ENCODE peak calls at places on chromosome 7, in five cellular contexts. C is A673; B is GM23338; Z is CD8-positive, alpha-beta memory T cell; T is tibial nerve. O is an unnamed sample.

GRCh38 chr7:112521942-112522341 is 41.2 kb downstream of the LSMEM1 start:
- DNase-seq in C (no peak), B (no peak), Z (no peak), T (no peak), O (no peak)

GRCh38 chr7:121798896-121799295 is 74.1 kb upstream of the PTPRZ1 start:
- DNase-seq in C (peak; percentile 85), B (peak; percentile 87), Z (no peak), T (no peak), O (no peak)

GRCh38 chr7:93949468-93949867 is 27.9 kb downstream of the GNG11 start:
- DNase-seq in C (peak; percentile 12), B (no peak), Z (no peak), T (no peak), O (no peak)

GRCh38 chr7:27586825-27587224 is 75.9 kb downstream of the HIBADH start:
- DNase-seq in C (peak; percentile 6), B (no peak), Z (no peak), T (no peak), O (no peak)

GRCh38 chr7:47737606-47738005 is 155.7 kb upstream of the TNS3 start:
- DNase-seq in C (no peak), B (no peak), Z (no peak), T (no peak), O (no peak)

GRCh38 chr7:146115665-146116451 is 743 bp upstream of the CNTNAP2 start:
- DNase-seq in C (peak; percentile 77), B (peak; percentile 93), Z (no peak), T (no peak), O (no peak)

GRCh38 chr7:130960208-130960988 is 226.4 kb upstream of the KLF14 start:
- DNase-seq in C (peak; percentile 71), B (no peak), Z (peak; percentile 59), T (no peak), O (no peak)

GRCh38 chr7:149637911-149638565 is 135.3 kb downstream of the ZNF467 start:
- DNase-seq in C (no peak), B (no peak), Z (no peak), T (no peak), O (no peak)

GRCh38 chr7:154953006-154953684 is 49.8 kb downstream of the PAXIP1 start:
- DNase-seq in C (peak; percentile 60), B (peak; percentile 93), Z (peak; percentile 60), T (peak; percentile 45), O (peak; percentile 43)

GRCh38 chr7:47826754-47827153 is 121.5 kb downstream of the PKD1L1 start:
- DNase-seq in C (no peak), B (no peak), Z (no peak), T (no peak), O (no peak)

DNA sequence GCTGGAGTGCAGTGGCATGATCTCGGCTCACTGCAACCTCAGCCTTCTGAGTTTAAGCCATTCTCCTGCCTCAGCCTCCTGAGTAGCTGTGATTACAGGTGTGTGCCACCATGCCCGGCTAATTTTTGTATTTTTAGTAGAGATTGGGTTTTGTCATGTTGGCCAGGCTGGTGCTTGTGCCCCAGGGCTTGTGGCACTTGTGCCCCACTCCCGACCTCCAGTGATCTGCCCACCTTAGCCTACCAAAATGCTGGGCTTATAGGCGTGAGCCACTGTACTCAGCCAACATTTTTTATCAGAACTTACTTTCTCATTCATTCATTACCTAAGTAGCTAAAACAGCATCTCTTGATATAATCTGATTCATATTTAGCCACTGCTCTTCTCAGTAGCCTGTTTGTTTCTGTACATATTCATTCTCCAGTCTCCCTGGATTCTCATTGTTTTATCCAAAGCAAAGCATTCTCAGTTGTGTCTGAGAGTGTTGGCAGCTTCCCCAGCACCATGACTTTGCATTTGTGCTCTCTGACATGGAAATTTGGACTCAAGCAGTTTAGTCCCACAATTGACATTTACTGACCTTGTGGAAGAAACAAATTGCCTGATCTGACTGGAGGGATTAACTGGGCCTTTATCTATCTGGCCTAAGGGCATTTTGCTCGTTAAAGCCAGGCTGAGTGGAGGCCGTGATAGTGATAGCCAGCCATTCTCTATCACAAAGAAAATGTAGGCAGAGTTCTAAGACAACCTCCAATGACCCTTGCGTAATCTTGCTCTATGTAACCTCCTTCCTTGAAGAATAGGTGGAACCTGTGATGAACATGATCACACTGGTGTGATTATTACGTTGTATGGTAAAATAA is 44.9 kb downstream of the AKR1B15 start:
- DNase-seq in C (no peak), B (no peak), Z (no peak), T (peak; percentile 77), O (no peak)
- H3K27ac ChIP-seq in C (no peak overlapping the region), B (no peak overlapping the region), Z (no peak overlapping the region), T (peak overlapping the region; percentile 83), O (no peak overlapping the region)

GRCh38 chr7:30917216-30917893 is 5.7 kb downstream of the AQP1 start:
- DNase-seq in C (no peak), B (no peak), Z (no peak), T (no peak), O (no peak)
- H3K4me1 ChIP-seq in C (no peaks in the 10 kb centered on the region), B (no peaks in the 10 kb centered on the region), Z (no peaks in the 10 kb centered on the region), T (peaks cover 13% of the 10 kb centered on the region), O (no peaks in the 10 kb centered on the region)

DNA sequence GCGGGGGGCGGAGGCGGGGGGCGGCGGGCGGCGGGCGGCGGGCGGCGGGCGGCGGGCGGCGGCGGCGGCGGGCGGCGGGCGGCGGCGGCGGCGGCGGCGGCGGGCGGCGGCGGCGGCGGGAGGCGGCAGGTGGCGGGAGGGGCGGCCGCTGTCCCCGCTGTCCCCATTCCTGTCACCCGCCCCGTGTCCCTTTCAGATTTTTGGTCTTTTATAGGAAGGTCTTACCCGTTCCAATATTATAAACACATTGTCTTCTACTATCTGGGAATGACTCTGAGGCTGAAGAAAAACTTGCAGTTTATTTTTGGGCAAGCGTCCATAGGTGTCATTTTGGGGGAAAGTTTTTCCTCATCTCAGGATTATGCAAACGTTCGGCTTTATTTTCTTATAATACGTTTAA is 530 bp downstream of the ZNF713 start:
- DNase-seq in C (peak; percentile 17), B (no peak), Z (peak; percentile 7), T (no peak), O (no peak)
- H3K4me3 ChIP-seq in C (peak overlapping the region; percentile 55), B (peak overlapping the region; percentile 84), Z (no peak overlapping the region), T (peak overlapping the region; percentile 91), O (peak overlapping the region; percentile 54)

GRCh38 chr7:66204822-66205735 is at the start of gene TPST1:
- DNase-seq in C (peak; percentile 94), B (peak; percentile 96), Z (peak; percentile 85), T (peak; percentile 77), O (peak; percentile 54)
- H3K27ac ChIP-seq in C (peak within 1 kb of the TSS; percentile 75), B (no peak within 1 kb of the TSS), Z (peak within 1 kb of the TSS; percentile 9), T (peak within 1 kb of the TSS; percentile 85), O (peak within 1 kb of the TSS; percentile 32)

DNA sequence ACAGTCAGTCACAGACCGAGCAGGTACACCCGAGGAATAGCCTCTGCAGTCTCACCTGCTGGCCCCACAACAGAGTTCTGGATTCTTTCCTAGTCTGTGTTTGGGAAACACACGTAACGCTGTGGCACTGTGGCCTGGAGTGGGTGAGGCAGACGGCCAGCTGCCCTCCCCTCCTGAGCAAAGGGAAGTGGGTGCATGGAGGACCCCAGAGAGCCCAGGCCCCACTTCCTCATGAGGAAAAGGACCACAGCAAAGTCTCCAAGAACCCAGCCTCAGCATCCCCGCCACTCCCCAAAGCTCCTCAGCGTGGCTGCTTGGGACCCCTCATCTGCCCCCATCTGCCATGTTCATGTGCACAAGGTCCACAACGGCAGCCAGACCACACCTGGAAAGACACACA is 530.2 kb downstream of the PTPRN2 start:
- DNase-seq in C (no peak), B (no peak), Z (no peak), T (no peak), O (no peak)
- H3K4me1 ChIP-seq in C (no peaks in the 10 kb centered on the region), B (no peaks in the 10 kb centered on the region), Z (no peaks in the 10 kb centered on the region), T (no peaks in the 10 kb centered on the region), O (no peaks in the 10 kb centered on the region)

GRCh38 chr7:152617056-152617455 is 58.9 kb downstream of the XRCC2 start:
- DNase-seq in C (no peak), B (no peak), Z (no peak), T (no peak), O (no peak)
- H3K4me3 ChIP-seq in C (no peak overlapping the region), B (no peak overlapping the region), Z (no peak overlapping the region), T (no peak overlapping the region), O (no peak overlapping the region)

O was measured in effector memory CD4-positive, alpha-beta T cell.